ENCODE peak calls at places on chromosome 9, in six cellular contexts. H is astrocyte of the hippocampus; X is stimulated activated CD4-positive, alpha-beta T cell treated with anti-CD3 and anti-CD28 coated beads, Interleukin-1b, Interleukin-23, amount 100 ng/mL, for 24 hours; O is stimulated activated CD8-positive, alpha-beta memory T cell treated with anti-CD3 and anti-CD28 coated beads, Interleukin-4, amount 100 ng/mL, for 24 hours; U is osteoblast; S is GM13976. F is an unnamed sample.

GRCh38 chr9:73067074-73067473 is 84.6 kb upstream of the ANXA1 start:
- DNase-seq in O (no peak), S (no peak), U (no peak), H (no peak), X (no peak), F (no peak)

GRCh38 chr9:90842984-90843383 is 41.4 kb downstream of the SYK start:
- DNase-seq in X (no peak), O (no peak), S (no peak), U (no peak), H (no peak), F (no peak)

GRCh38 chr9:98571643-98572042 is 137.1 kb downstream of the GABBR2 start:
- DNase-seq in S (no peak), H (no peak), U (no peak), O (no peak), X (no peak), F (no peak)

GRCh38 chr9:5364294-5364990 is 24.8 kb upstream of the RLN1 start:
- DNase-seq in H (peak; percentile 9), X (no peak), O (no peak), S (no peak), U (no peak), F (no peak)

GRCh38 chr9:114624656-114625055 is 13.6 kb downstream of the TMEM268 start:
- DNase-seq in S (no peak), U (no peak), H (no peak), X (no peak), O (no peak), F (no peak)

GRCh38 chr9:104843644-104844226 is 79.8 kb downstream of the NIPSNAP3B start:
- DNase-seq in S (no peak), X (no peak), O (no peak), H (no peak), U (no peak), F (no peak)

GRCh38 chr9:122819791-122820489 is 8.4 kb downstream of the PDCL start:
- DNase-seq in O (no peak), S (no peak), U (no peak), X (no peak), H (peak; percentile 13), F (no peak)

GRCh38 chr9:91489391-91489899 is 65.8 kb upstream of the NFIL3 start:
- DNase-seq in H (peak; percentile 58), O (no peak), S (no peak), U (peak; percentile 83), X (no peak), F (no peak)

GRCh38 chr9:130680836-130681768 is 12.5 kb upstream of the EXOSC2 start:
- DNase-seq in X (no peak), O (peak; percentile 61), U (peak; percentile 100), H (peak; percentile 95), S (peak; percentile 82), F (peak; percentile 69)

GRCh38 chr9:95074632-95075269 is 242.8 kb downstream of the FANCC start:
- DNase-seq in S (no peak), O (no peak), U (peak; percentile 31), H (no peak), X (no peak), F (no peak)

GRCh38 chr9:86454701-86455402 is 100.6 kb upstream of the TUT7 start:
- DNase-seq in U (peak; percentile 48), S (no peak), X (no peak), H (peak; percentile 84), O (no peak), F (no peak)

GRCh38 chr9:3863114-3863528 is 337.3 kb upstream of the RFX3 start:
- DNase-seq in U (peak; percentile 65), H (peak; percentile 89), S (no peak), O (no peak), X (no peak), F (no peak)

GRCh38 chr9:69153707-69154521 is 20.2 kb upstream of the TJP2 start:
- DNase-seq in S (no peak), H (no peak), X (no peak), O (no peak), U (peak; percentile 49), F (no peak)

GRCh38 chr9:28915256-28915930 is 1342.1 kb upstream of the C9orf72 start:
- DNase-seq in O (no peak), H (peak; percentile 2), U (no peak), S (no peak), X (no peak), F (no peak)

GRCh38 chr9:18910858-18911257 is 122.2 kb downstream of the SAXO1 start:
- DNase-seq in X (no peak), O (no peak), S (no peak), H (no peak), U (no peak), F (no peak)

GRCh38 chr9:125409637-125410521 is 148.3 kb downstream of the GAPVD1 start:
- DNase-seq in U (peak; percentile 96), X (no peak), O (no peak), H (peak; percentile 23), S (peak; percentile 82), F (no peak)

GRCh38 chr9:121634329-121634784 is 17.1 kb upstream of the DAB2IP start:
- DNase-seq in S (peak; percentile 74), U (peak; percentile 62), X (no peak), O (no peak), H (no peak), F (no peak)

GRCh38 chr9:15404171-15404570 is 18.5 kb upstream of the SNAPC3 start:
- DNase-seq in U (peak; percentile 96), O (no peak), S (no peak), X (no peak), H (no peak), F (no peak)

GRCh38 chr9:83906144-83906543 is 15.1 kb downstream of the KIF27 start:
- DNase-seq in X (no peak), H (no peak), U (no peak), S (no peak), O (no peak), F (no peak)

GRCh38 chr9:95024097-95024671 is 293.3 kb downstream of the FANCC start:
- DNase-seq in X (no peak), O (no peak), U (no peak), H (no peak), S (no peak), F (no peak)

GRCh38 chr9:133839822-133840329 is 101.7 kb upstream of the SARDH start:
- DNase-seq in U (peak; percentile 94), X (no peak), S (no peak), O (no peak), H (no peak), F (no peak)

GRCh38 chr9:94908583-94909249 is 182.2 kb downstream of the AOPEP start:
- DNase-seq in U (peak; percentile 68), H (peak; percentile 46), S (no peak), X (no peak), O (no peak), F (no peak)

GRCh38 chr9:16364347-16364746 is 506.1 kb downstream of the BNC2 start:
- DNase-seq in X (no peak), U (no peak), O (no peak), S (no peak), H (peak; percentile 33), F (no peak)

GRCh38 chr9:23630488-23630887 is 195.6 kb downstream of the ELAVL2 start:
- DNase-seq in O (no peak), X (no peak), H (no peak), S (no peak), U (no peak), F (no peak)

GRCh38 chr9:107782381-107782780 is 292.8 kb upstream of the KLF4 start:
- DNase-seq in U (peak; percentile 43), X (no peak), H (no peak), S (no peak), O (no peak), F (no peak)

F was measured in progenitor cell of endocrine pancreas.